ENCODE peak calls at places on chromosome 6, in four cellular contexts. L is fibroblast of mammary gland; F is G401; H is stimulated activated CD4-positive, alpha-beta T cell treated with anti-CD3 and anti-CD28 coated beads, Interleukin-12 subunit alpha, Interleukin-12 subunit beta, amount 100 ng/mL, for 4 hours. C is an unnamed sample.

GRCh38 chr6:75204222-75204958 is 1.5 kb downstream of the COL12A1 start:
- DNase-seq in L (peak; percentile 96), F (peak; percentile 44), H (peak; percentile 17), C (peak; percentile 93)

GRCh38 chr6:150119256-150119655 is 23.6 kb upstream of the PPP1R14C start:
- DNase-seq in L (no peak), H (no peak), F (no peak), C (no peak)

GRCh38 chr6:164928041-164928321 is 381.4 kb downstream of the C6orf118 start:
- DNase-seq in F (no peak), H (no peak), L (no peak), C (no peak)

GRCh38 chr6:41836022-41836659 is 48.6 kb downstream of the TOMM6 start:
- DNase-seq in H (no peak), F (no peak), L (peak; percentile 15), C (no peak)

GRCh38 chr6:150301871-150302800 is 66.7 kb upstream of the IYD start:
- DNase-seq in F (no peak), H (no peak), L (peak; percentile 82), C (no peak)

GRCh38 chr6:136324981-136325380 is 35.3 kb upstream of the BCLAF1 start:
- DNase-seq in L (no peak), F (peak; percentile 73), H (no peak), C (no peak)

GRCh38 chr6:30955367-30956042 is 14.7 kb downstream of the MUCL3 start:
- DNase-seq in F (no peak), L (no peak), H (peak; percentile 75), C (no peak)

GRCh38 chr6:136563386-136564152 is 13.3 kb upstream of the MAP7 start:
- DNase-seq in L (no peak), F (no peak), H (no peak), C (no peak)

GRCh38 chr6:133026705-133027104 is 212.3 kb downstream of the RPS12 start:
- DNase-seq in F (no peak), H (no peak), L (no peak), C (no peak)

GRCh38 chr6:37283268-37283667 is 25.3 kb upstream of the TMEM217 start:
- DNase-seq in F (peak; percentile 52), L (no peak), H (no peak), C (no peak)

GRCh38 chr6:156719395-156719719 is 57.8 kb upstream of the ARID1B start:
- DNase-seq in H (no peak), L (no peak), F (no peak), C (no peak)

GRCh38 chr6:13278991-13279390 is 49.3 kb downstream of the TBC1D7 start:
- DNase-seq in H (no peak), L (peak; percentile 88), F (no peak), C (peak; percentile 30)

GRCh38 chr6:99868074-99868702 is 125.8 kb downstream of the MCHR2 start:
- DNase-seq in H (peak; percentile 66), F (peak; percentile 81), L (peak; percentile 69), C (peak; percentile 58)

GRCh38 chr6:118318648-118319047 is 229.4 kb upstream of the PLN start:
- DNase-seq in H (no peak), L (no peak), F (no peak), C (no peak)

GRCh38 chr6:166558156-166559025 is 28.1 kb downstream of the RAMACL start:
- DNase-seq in F (no peak), L (no peak), H (no peak), C (no peak)

GRCh38 chr6:3455490-3456394 is 1.1 kb downstream of the SLC22A23 start:
- DNase-seq in H (peak; percentile 13), L (no peak), F (peak; percentile 8), C (no peak)

GRCh38 chr6:39587080-39587479 is 138.1 kb downstream of the KIF6 start:
- DNase-seq in H (no peak), L (no peak), F (no peak), C (no peak)

GRCh38 chr6:32060966-32061655 is 22.9 kb downstream of the CYP21A2 start:
- DNase-seq in H (no peak), F (no peak), L (no peak), C (no peak)

GRCh38 chr6:125904871-125905270 is 51.7 kb upstream of the HINT3 start:
- DNase-seq in L (peak; percentile 96), F (no peak), H (peak; percentile 14), C (peak; percentile 76)

GRCh38 chr6:27422651-27423332 is 34.2 kb downstream of the ZNF391 start:
- DNase-seq in H (no peak), L (peak; percentile 45), F (no peak), C (no peak)

GRCh38 chr6:36607782-36608386 is 13.7 kb downstream of the SRSF3 start:
- DNase-seq in L (no peak), H (no peak), F (no peak), C (no peak)